ENCODE peak calls at places on chromosomes 13 and 19, in seven cellular contexts. One of them, this sample, is unnamed.
A peak's percentile ranks its signal among the peaks of the same experiment; 100 is the strongest.

GRCh38 chr19:41457241-41457640 is 14.3 kb downstream of the ERICH4 start:
- DNase-seq in SK-N-SH: no peak
- DNase-seq in HCT116: no peak
- DNase-seq in GM12878: peak; percentile 53
- DNase-seq in HepG2: no peak
- DNase-seq in IMR-90: no peak
- DNase-seq in K562: no peak
- DNase-seq in this sample: no peak

GRCh38 chr19:2867025-2867991 is at the start of gene ZNF556:
- DNase-seq in SK-N-SH: peak; percentile 99
- DNase-seq in GM12878: no peak
- DNase-seq in IMR-90: no peak
- DNase-seq in HepG2: peak; percentile 100
- DNase-seq in K562: peak; percentile 45
- DNase-seq in HCT116: peak; percentile 16
- DNase-seq in this sample: no peak

GRCh38 chr13:95044452-95045205 is 256.6 kb downstream of the ABCC4 start:
- DNase-seq in K562: no peak
- DNase-seq in IMR-90: no peak
- DNase-seq in HCT116: no peak
- DNase-seq in GM12878: no peak
- DNase-seq in SK-N-SH: no peak
- DNase-seq in HepG2: peak; percentile 69
- DNase-seq in this sample: no peak

GRCh38 chr13:73803997-73804396 is 330.2 kb downstream of the KLF12 start:
- DNase-seq in K562: no peak
- DNase-seq in SK-N-SH: no peak
- DNase-seq in GM12878: no peak
- DNase-seq in HCT116: no peak
- DNase-seq in IMR-90: peak; percentile 74
- DNase-seq in HepG2: no peak
- DNase-seq in this sample: no peak

GRCh38 chr13:106286811-106287210 is 248.7 kb downstream of the EFNB2 start:
- DNase-seq in HepG2: no peak
- DNase-seq in IMR-90: no peak
- DNase-seq in HCT116: no peak
- DNase-seq in K562: no peak
- DNase-seq in SK-N-SH: no peak
- DNase-seq in GM12878: no peak
- DNase-seq in this sample: no peak

GRCh38 chr19:43779820-43780219 is 953 bp downstream of the KCNN4 start:
- DNase-seq in HepG2: no peak
- DNase-seq in IMR-90: no peak
- DNase-seq in K562: peak; percentile 82
- DNase-seq in SK-N-SH: no peak
- DNase-seq in HCT116: no peak
- DNase-seq in GM12878: no peak
- DNase-seq in this sample: no peak

GRCh38 chr19:50198431-50199253 is 4.8 kb upstream of the MYH14 start:
- DNase-seq in IMR-90: no peak
- DNase-seq in K562: no peak
- DNase-seq in HCT116: no peak
- DNase-seq in SK-N-SH: no peak
- DNase-seq in GM12878: no peak
- DNase-seq in HepG2: no peak
- DNase-seq in this sample: no peak

GRCh38 chr19:29668746-29669609 is 3.7 kb downstream of the PLEKHF1 start:
- DNase-seq in K562: no peak
- DNase-seq in IMR-90: no peak
- DNase-seq in HCT116: no peak
- DNase-seq in SK-N-SH: no peak
- DNase-seq in HepG2: no peak
- DNase-seq in GM12878: no peak
- DNase-seq in this sample: no peak

GRCh38 chr13:95099541-95099940 is 201.7 kb downstream of the ABCC4 start:
- DNase-seq in HCT116: no peak
- DNase-seq in GM12878: no peak
- DNase-seq in IMR-90: peak; percentile 28
- DNase-seq in K562: no peak
- DNase-seq in SK-N-SH: no peak
- DNase-seq in HepG2: peak; percentile 36
- DNase-seq in this sample: no peak

GRCh38 chr19:47257411-47258169 is 1.3 kb downstream of the CCDC9 start:
- DNase-seq in GM12878: no peak
- DNase-seq in K562: no peak
- DNase-seq in HepG2: no peak
- DNase-seq in HCT116: no peak
- DNase-seq in IMR-90: no peak
- DNase-seq in SK-N-SH: no peak
- DNase-seq in this sample: no peak

GRCh38 chr13:76792680-76793334 is 93.4 kb downstream of the KCTD12 start:
- DNase-seq in HepG2: no peak
- DNase-seq in K562: no peak
- DNase-seq in SK-N-SH: no peak
- DNase-seq in GM12878: no peak
- DNase-seq in HCT116: no peak
- DNase-seq in IMR-90: peak; percentile 66
- DNase-seq in this sample: no peak

GRCh38 chr19:18895038-18895827 is 725 bp downstream of the CERS1 start:
- DNase-seq in HCT116: peak; percentile 38
- DNase-seq in HepG2: peak; percentile 79
- DNase-seq in GM12878: no peak
- DNase-seq in SK-N-SH: peak; percentile 95
- DNase-seq in IMR-90: no peak
- DNase-seq in K562: peak; percentile 72
- DNase-seq in this sample: no peak

GRCh38 chr19:13796301-13797057 is 1.2 kb downstream of the ZSWIM4 start:
- DNase-seq in HepG2: peak; percentile 23
- DNase-seq in K562: no peak
- DNase-seq in GM12878: no peak
- DNase-seq in HCT116: peak; percentile 60
- DNase-seq in IMR-90: peak; percentile 98
- DNase-seq in SK-N-SH: peak; percentile 43
- DNase-seq in this sample: no peak

GRCh38 chr19:41357746-41358145 is 4.0 kb upstream of the TGFB1 start:
- DNase-seq in HepG2: no peak
- DNase-seq in GM12878: no peak
- DNase-seq in SK-N-SH: peak; percentile 8
- DNase-seq in K562: no peak
- DNase-seq in HCT116: no peak
- DNase-seq in IMR-90: no peak
- DNase-seq in this sample: no peak

GRCh38 chr19:45595814-45596213 is 6.2 kb downstream of the GPR4 start:
- DNase-seq in IMR-90: peak; percentile 43
- DNase-seq in HepG2: no peak
- DNase-seq in SK-N-SH: peak; percentile 33
- DNase-seq in GM12878: no peak
- DNase-seq in HCT116: no peak
- DNase-seq in K562: no peak
- DNase-seq in this sample: no peak

GRCh38 chr19:12788682-12789097 is 2.6 kb upstream of the JUNB start:
- DNase-seq in GM12878: peak; percentile 84
- DNase-seq in HepG2: peak; percentile 41
- DNase-seq in IMR-90: peak; percentile 75
- DNase-seq in K562: peak; percentile 79
- DNase-seq in SK-N-SH: peak; percentile 88
- DNase-seq in HCT116: no peak
- DNase-seq in this sample: no peak

GRCh38 chr13:26653310-26653709 is 95.8 kb downstream of the WASF3 start:
- DNase-seq in HCT116: no peak
- DNase-seq in SK-N-SH: no peak
- DNase-seq in HepG2: no peak
- DNase-seq in GM12878: no peak
- DNase-seq in K562: no peak
- DNase-seq in IMR-90: peak; percentile 74
- DNase-seq in this sample: no peak

GRCh38 chr13:26787961-26788360 is 27.4 kb upstream of the GPR12 start:
- DNase-seq in IMR-90: no peak
- DNase-seq in SK-N-SH: no peak
- DNase-seq in HepG2: no peak
- DNase-seq in K562: no peak
- DNase-seq in GM12878: no peak
- DNase-seq in HCT116: no peak
- DNase-seq in this sample: no peak

GRCh38 chr19:48938256-48938655 is 4.8 kb downstream of the DHDH start:
- DNase-seq in HCT116: no peak
- DNase-seq in IMR-90: no peak
- DNase-seq in HepG2: no peak
- DNase-seq in GM12878: no peak
- DNase-seq in K562: no peak
- DNase-seq in SK-N-SH: no peak
- DNase-seq in this sample: no peak

GRCh38 chr13:20313896-20314295 is 81.8 kb upstream of the GJB6 start:
- DNase-seq in K562: no peak
- DNase-seq in HCT116: no peak
- DNase-seq in HepG2: no peak
- DNase-seq in IMR-90: no peak
- DNase-seq in SK-N-SH: no peak
- DNase-seq in GM12878: no peak
- DNase-seq in this sample: no peak

GRCh38 chr13:66492479-66492878 is 737.7 kb downstream of the PCDH9 start:
- DNase-seq in GM12878: no peak
- DNase-seq in HepG2: peak; percentile 3
- DNase-seq in K562: peak; percentile 29
- DNase-seq in SK-N-SH: peak; percentile 4
- DNase-seq in IMR-90: no peak
- DNase-seq in HCT116: peak; percentile 10
- DNase-seq in this sample: no peak

GRCh38 chr13:48000559-48001126 is 430 bp downstream of the SUCLA2 start:
- DNase-seq in IMR-90: peak; percentile 2
- DNase-seq in HCT116: no peak
- DNase-seq in HepG2: no peak
- DNase-seq in K562: peak; percentile 9
- DNase-seq in SK-N-SH: no peak
- DNase-seq in GM12878: no peak
- DNase-seq in this sample: no peak

GRCh38 chr19:49362926-49363264 is 679 bp upstream of the TEAD2 start:
- DNase-seq in IMR-90: peak; percentile 45
- DNase-seq in SK-N-SH: peak; percentile 48
- DNase-seq in GM12878: no peak
- DNase-seq in HCT116: no peak
- DNase-seq in HepG2: peak; percentile 24
- DNase-seq in K562: no peak
- DNase-seq in this sample: no peak

GRCh38 chr19:7682175-7682855 is 1.7 kb downstream of the TRAPPC5 start:
- DNase-seq in GM12878: no peak
- DNase-seq in IMR-90: no peak
- DNase-seq in HepG2: no peak
- DNase-seq in K562: no peak
- DNase-seq in SK-N-SH: no peak
- DNase-seq in HCT116: no peak
- DNase-seq in this sample: no peak

GRCh38 chr13:37168922-37169321 is 63.5 kb upstream of the CSNK1A1L start:
- DNase-seq in SK-N-SH: no peak
- DNase-seq in GM12878: no peak
- DNase-seq in HepG2: no peak
- DNase-seq in HCT116: no peak
- DNase-seq in K562: no peak
- DNase-seq in IMR-90: no peak
- DNase-seq in this sample: no peak
- TF ChIP-seq RAD21 in SK-N-SH: no peak
- TF ChIP-seq RAD21 in GM12878: no peak
- TF ChIP-seq RAD21 in HepG2: no peak
- TF ChIP-seq RAD21 in HCT116: no peak
- TF ChIP-seq RAD21 in K562: no peak
- TF ChIP-seq RAD21 in IMR-90: no peak
- TF ChIP-seq RAD21 in this sample: no peak

DNA sequence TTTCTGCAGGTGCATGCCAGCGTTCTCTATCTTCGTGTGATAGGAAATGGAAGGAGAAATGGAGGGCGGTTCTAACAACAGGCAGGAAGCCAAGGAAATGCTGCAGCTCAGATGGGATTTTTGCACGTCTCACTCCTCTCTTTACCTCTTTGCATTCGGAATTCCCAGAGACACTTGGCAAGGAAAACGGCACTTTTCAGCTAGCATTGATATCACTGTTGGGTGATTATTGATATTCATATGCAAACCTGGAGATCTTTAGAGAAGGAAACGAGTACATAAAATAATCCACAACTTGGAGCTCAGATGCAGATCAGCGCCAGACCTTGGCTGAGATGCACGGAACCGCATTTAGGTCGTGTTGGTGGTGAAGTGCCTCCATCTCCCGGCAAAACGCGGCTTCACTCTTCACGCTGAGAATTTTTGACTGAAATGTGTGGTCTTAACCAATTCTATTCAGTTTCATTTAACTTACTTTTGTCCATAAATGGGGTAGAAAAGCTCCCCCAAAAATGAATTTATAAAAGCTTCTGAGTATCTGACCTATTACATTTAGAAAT is 77.2 kb upstream of the ARHGEF7 start:
- DNase-seq in SK-N-SH: no peak
- DNase-seq in K562: no peak
- DNase-seq in HepG2: no peak
- DNase-seq in HCT116: no peak
- DNase-seq in GM12878: no peak
- DNase-seq in IMR-90: no peak
- DNase-seq in this sample: no peak
- H2AFZ ChIP-seq in SK-N-SH: no peak overlapping the region
- H2AFZ ChIP-seq in K562: no peak overlapping the region
- H2AFZ ChIP-seq in HepG2: no peak overlapping the region
- H2AFZ ChIP-seq in HCT116: no peak overlapping the region
- H2AFZ ChIP-seq in GM12878: no peak overlapping the region
- H2AFZ ChIP-seq in IMR-90: no peak overlapping the region
- H2AFZ ChIP-seq in this sample: no peak overlapping the region

DNA sequence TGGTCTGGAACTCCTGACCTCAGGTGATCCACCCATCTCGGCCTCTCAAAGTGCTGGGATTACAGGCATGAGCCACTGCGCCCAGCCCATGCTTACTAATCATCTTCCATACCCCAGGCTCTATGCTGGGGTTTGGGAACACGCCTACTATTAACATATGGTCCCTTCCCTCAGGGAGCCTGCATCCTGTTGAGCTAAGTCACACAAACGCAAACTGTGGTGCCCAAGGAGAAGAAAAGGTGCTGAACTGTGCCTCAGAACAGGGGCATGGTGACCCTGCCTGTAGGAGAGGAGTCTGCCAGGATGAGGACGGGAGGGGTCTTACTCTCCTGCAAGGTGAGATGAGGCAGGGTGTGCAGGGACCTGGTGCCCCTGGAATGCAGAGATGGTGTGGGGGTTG is 5.6 kb downstream of the MICOS13 start:
- DNase-seq in HepG2: no peak
- DNase-seq in SK-N-SH: no peak
- DNase-seq in GM12878: no peak
- DNase-seq in IMR-90: no peak
- DNase-seq in K562: no peak
- DNase-seq in HCT116: no peak
- DNase-seq in this sample: no peak
- TF ChIP-seq RAD21 in HepG2: no peak
- TF ChIP-seq RAD21 in SK-N-SH: no peak
- TF ChIP-seq RAD21 in GM12878: no peak
- TF ChIP-seq RAD21 in IMR-90: no peak
- TF ChIP-seq RAD21 in K562: no peak
- TF ChIP-seq RAD21 in HCT116: no peak
- TF ChIP-seq RAD21 in this sample: no peak

DNA sequence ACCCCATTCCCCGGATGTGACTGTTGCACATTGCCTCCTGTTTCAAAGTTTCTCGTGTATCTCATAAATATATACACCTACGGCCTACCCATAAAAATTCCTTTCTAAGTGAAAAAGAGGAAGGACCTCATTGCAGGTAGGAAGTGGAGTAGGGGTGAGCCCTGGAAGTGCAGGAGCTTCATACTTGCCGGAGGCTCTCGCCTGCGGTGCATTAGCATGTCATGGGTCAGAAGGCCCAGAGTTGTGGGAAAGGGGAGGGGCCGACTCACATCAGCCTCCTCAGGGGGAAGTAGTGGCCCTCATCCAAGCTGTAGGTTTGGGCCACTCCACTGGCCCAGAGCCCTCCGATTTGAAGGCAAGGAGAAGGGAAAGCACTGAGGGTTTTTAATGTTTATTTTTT is 26.0 kb upstream of the IRS2 start:
- DNase-seq in SK-N-SH: no peak
- DNase-seq in HepG2: no peak
- DNase-seq in HCT116: no peak
- DNase-seq in GM12878: no peak
- DNase-seq in IMR-90: no peak
- DNase-seq in K562: no peak
- DNase-seq in this sample: no peak
- H2AFZ ChIP-seq in SK-N-SH: no peak overlapping the region
- H2AFZ ChIP-seq in HepG2: no peak overlapping the region
- H2AFZ ChIP-seq in HCT116: no peak overlapping the region
- H2AFZ ChIP-seq in GM12878: no peak overlapping the region
- H2AFZ ChIP-seq in IMR-90: no peak overlapping the region
- H2AFZ ChIP-seq in K562: no peak overlapping the region
- H2AFZ ChIP-seq in this sample: no peak overlapping the region

This sample was measured in H1.